ENCODE peak calls at places on chromosomes 5 and 9, in ten cellular contexts. R is SK-N-SH, L is upper lobe of left lung, H is sigmoid colon, D is stomach, P is K562, U is transverse colon, V is H1, O is HepG2, S is GM12878. E is an unnamed sample. For H3K4me1, the result is how much of the 10 kb centered on the place peaks cover.

GRCh38 chr5:72539038-72539437 is 31.8 kb upstream of the ZNF366 start:
- DNase-seq in R (no peak), O (no peak), L (no peak), U (no peak), S (no peak), P (no peak), H (no peak), V (no peak), D (no peak), E (no peak)

GRCh38 chr5:181243521-181244307 is at the start of gene RACK1:
- DNase-seq in S (peak), D (peak), R (peak), O (peak), U (peak), L (peak), V (peak), P (peak), H (peak), E (peak)

GRCh38 chr9:87276851-87277251 is 220.8 kb upstream of the DAPK1 start:
- DNase-seq in R (no peak), S (no peak), H (no peak), O (no peak), L (no peak), D (no peak), V (no peak), U (no peak), P (no peak), E (no peak)

GRCh38 chr5:167743685-167744084 is 547.8 kb upstream of the WWC1 start:
- DNase-seq in O (no peak), V (no peak), U (no peak), S (no peak), R (no peak), H (no peak), D (no peak), L (no peak), P (no peak), E (no peak)

GRCh38 chr9:35726876-35727438 is 5.0 kb downstream of the TLN1 start:
- DNase-seq in P (no peak), S (no peak), O (peak), V (no peak), L (peak), H (peak), R (no peak), D (no peak), U (peak), E (no peak)

GRCh38 chr5:171269717-171270116 is 39.3 kb upstream of the TLX3 start:
- DNase-seq in H (no peak), P (no peak), S (no peak), O (no peak), L (no peak), U (no peak), D (no peak), R (no peak), V (no peak), E (no peak)

GRCh38 chr5:68641211-68641610 is 425.7 kb downstream of the PIK3R1 start:
- DNase-seq in U (no peak), V (no peak), P (no peak), R (no peak), S (no peak), L (no peak), D (no peak), O (no peak), H (no peak), E (no peak)

GRCh38 chr5:40385544-40385943 is 294.2 kb upstream of the PTGER4 start:
- DNase-seq in V (no peak), U (no peak), R (no peak), P (no peak), H (no peak), D (no peak), O (no peak), L (no peak), S (no peak), E (no peak)

GRCh38 chr9:83511051-83511450 is 27.1 kb downstream of the FRMD3 start:
- DNase-seq in D (no peak), U (no peak), H (no peak), V (no peak), S (peak), R (no peak), L (no peak), O (no peak), P (no peak), E (no peak)

GRCh38 chr5:177099422-177100093 is 12.8 kb downstream of the FGFR4 start:
- DNase-seq in U (peak), L (no peak), H (no peak), P (peak), D (no peak), O (no peak), V (peak), S (no peak), R (no peak), E (no peak)

GRCh38 chr5:167392252-167392651 is 899.2 kb upstream of the WWC1 start:
- DNase-seq in D (no peak), S (no peak), L (no peak), V (no peak), U (no peak), H (no peak), R (no peak), O (no peak), P (no peak), E (no peak)

GRCh38 chr9:77810047-77810446 is 161.9 kb upstream of the GNA14 start:
- DNase-seq in P (no peak), H (no peak), O (no peak), L (no peak), D (no peak), U (no peak), S (no peak), R (no peak), V (no peak), E (no peak)

GRCh38 chr9:123269316-123269715 is 930 bp upstream of the STRBP start:
- DNase-seq in S (no peak), L (no peak), R (no peak), U (no peak), H (no peak), P (no peak), O (no peak), V (no peak), D (no peak), E (no peak)

GRCh38 chr5:178651046-178651810 is 24.4 kb upstream of the CLK4 start:
- DNase-seq in P (no peak), R (no peak), S (no peak), L (no peak), H (no peak), D (no peak), U (no peak), V (no peak), O (no peak), E (no peak)

GRCh38 chr5:57194653-57195052 is 20.8 kb downstream of the GPBP1 start:
- DNase-seq in H (no peak), R (no peak), S (no peak), D (no peak), V (no peak), U (no peak), O (no peak), L (no peak), P (no peak), E (no peak)

GRCh38 chr5:123181394-123181801 is 92.4 kb downstream of the PRDM6 start:
- DNase-seq in L (no peak), D (no peak), R (no peak), P (no peak), S (no peak), O (no peak), H (no peak), V (no peak), U (no peak), E (no peak)

GRCh38 chr5:65483474-65484346 is 2.0 kb upstream of the ADAMTS6 start:
- DNase-seq in O (peak), R (peak), U (no peak), P (no peak), D (no peak), L (no peak), H (no peak), V (no peak), S (peak), E (no peak)

GRCh38 chr5:180098991-180099732 is 27.6 kb upstream of the RNF130 start:
- DNase-seq in H (no peak), S (no peak), P (no peak), R (no peak), D (no peak), U (no peak), V (no peak), O (no peak), L (no peak), E (peak)

GRCh38 chr9:98491231-98491651 is 217.5 kb downstream of the GABBR2 start:
- DNase-seq in O (peak), S (no peak), U (no peak), V (no peak), R (no peak), D (no peak), L (no peak), H (no peak), P (no peak), E (no peak)

GRCh38 chr5:95930141-95930540 is 31.5 kb downstream of the ELL2 start:
- DNase-seq in D (no peak), O (no peak), L (no peak), S (no peak), P (no peak), R (no peak), H (no peak), U (no peak), V (no peak), E (no peak)

GRCh38 chr5:73678807-73679206 is 52.8 kb downstream of the ARHGEF28 start:
- DNase-seq in S (no peak), H (no peak), R (no peak), V (no peak), O (no peak), U (no peak), D (no peak), P (no peak), L (no peak), E (no peak)

GRCh38 chr5:31531543-31531887 is 378 bp downstream of the DROSHA start:
- DNase-seq in R (peak), D (peak), V (no peak), U (peak), H (peak), L (peak), P (peak), S (no peak), O (peak), E (no peak)

GRCh38 chr9:136081113-136081825 is 13.8 kb downstream of the NACC2 start:
- DNase-seq in S (no peak), D (peak), U (no peak), V (no peak), O (no peak), P (no peak), R (peak), L (peak), H (peak), E (no peak)

GRCh38 chr9:136078498-136079011 is 16.5 kb downstream of the NACC2 start:
- DNase-seq in P (no peak), O (no peak), V (no peak), U (no peak), R (peak), L (no peak), S (no peak), H (peak), D (no peak), E (no peak)

GRCh38 chr9:136080716-136081112 is 14.4 kb downstream of the NACC2 start:
- DNase-seq in S (no peak), U (no peak), V (no peak), P (no peak), H (peak), R (peak), L (no peak), O (no peak), D (no peak), E (no peak)

GRCh38 chr9:136079211-136079915 is 15.7 kb downstream of the NACC2 start:
- DNase-seq in R (peak), H (peak), V (no peak), U (no peak), L (no peak), P (no peak), O (no peak), S (no peak), D (no peak), E (no peak)

DNA sequence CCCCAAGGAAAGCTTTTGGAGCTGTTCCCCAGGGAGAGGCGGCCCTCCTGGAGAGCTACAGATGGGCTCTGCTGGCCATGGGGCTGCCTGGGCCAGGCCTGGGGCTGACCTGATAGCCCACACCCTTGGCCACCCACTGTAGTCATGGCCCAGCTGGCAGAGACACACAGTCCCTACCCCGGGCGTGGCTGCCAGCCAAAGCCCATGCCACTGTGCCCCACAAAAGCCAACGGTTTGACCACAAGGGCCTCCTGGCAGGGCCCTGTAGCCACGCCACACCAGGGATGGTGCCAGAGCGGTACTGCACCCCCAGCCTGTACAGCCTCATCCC is 15.2 kb downstream of the NACC2 start:
- DNase-seq in L (no peak), D (no peak), U (no peak), P (no peak), H (peak), S (no peak), R (peak), O (no peak), V (no peak), E (no peak)
- TF ChIP-seq POLR2AphosphoS5 in L (no peak), D (no peak), U (no peak), P (no peak), H (no peak), S (no peak), R (no peak), O (no peak), V (no peak), E (no peak)

DNA sequence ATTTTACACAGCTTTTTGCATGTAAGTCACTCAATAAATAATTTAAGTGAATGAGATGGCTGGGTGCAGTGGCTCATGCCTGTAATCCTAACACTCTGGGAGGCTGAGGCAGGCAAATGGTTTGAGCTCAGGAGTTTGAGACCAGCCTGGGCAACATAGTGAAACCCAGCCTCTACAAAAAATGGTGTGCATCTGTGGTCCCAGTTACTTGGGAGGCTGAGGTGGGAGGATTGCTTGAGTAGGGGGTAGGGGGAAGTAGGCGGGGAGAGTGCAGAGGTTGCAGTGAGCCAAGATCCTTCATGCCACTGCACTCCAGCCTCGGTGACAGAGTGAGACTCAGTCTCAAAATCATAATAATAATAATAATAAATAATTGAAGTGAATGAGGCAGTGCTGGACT is 10.2 kb downstream of the KLF9 start:
- DNase-seq in S (no peak), O (no peak), L (no peak), R (no peak), D (no peak), V (no peak), P (no peak), U (no peak), H (peak), E (peak)
- H3K4me1 ChIP-seq in S (under half), O (under half), L (half or more), R (under half), D (half or more), V (under half), P (under half), U (half or more), H (half or more), E (half or more)

GRCh38 chr9:105978822-105979221 is 284.5 kb downstream of the TMEM38B start:
- DNase-seq in H (no peak), R (peak), S (no peak), D (no peak), O (no peak), P (no peak), U (no peak), L (no peak), V (no peak), E (no peak)

GRCh38 chr9:105973811-105974407 is 279.6 kb downstream of the TMEM38B start:
- DNase-seq in L (no peak), P (no peak), O (no peak), V (no peak), D (no peak), S (no peak), H (no peak), U (no peak), R (no peak), E (no peak)

GRCh38 chr9:105979359-105979758 is 285.0 kb downstream of the TMEM38B start:
- DNase-seq in V (no peak), H (no peak), L (no peak), P (no peak), S (no peak), O (no peak), R (peak), D (no peak), U (no peak), E (no peak)

GRCh38 chr9:105978336-105978735 is 284.0 kb downstream of the TMEM38B start:
- DNase-seq in P (no peak), R (no peak), L (no peak), H (no peak), S (no peak), O (no peak), U (no peak), V (no peak), D (no peak), E (no peak)

DNA sequence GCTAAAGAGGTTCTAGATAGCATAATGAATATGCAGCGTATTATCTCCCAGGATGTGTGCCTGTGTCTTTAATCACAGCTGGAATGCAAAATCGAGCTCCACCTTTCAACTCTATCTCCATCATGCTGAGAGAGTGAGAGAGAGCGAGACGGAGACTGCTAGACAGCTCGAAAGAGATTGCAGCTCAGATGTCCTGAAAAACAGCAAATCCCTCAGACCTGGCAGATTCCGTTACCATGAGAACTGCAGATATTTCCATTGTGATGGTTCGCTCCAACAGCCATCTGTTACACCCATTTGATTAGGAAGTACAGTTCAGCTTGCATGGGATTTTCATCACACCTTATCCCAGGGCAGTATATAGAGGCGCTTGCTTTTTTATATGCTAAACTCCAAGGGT is 281.9 kb downstream of the TMEM38B start:
- DNase-seq in S (no peak), V (no peak), L (no peak), D (no peak), H (no peak), R (no peak), P (no peak), O (no peak), U (no peak), E (no peak)
- TF ChIP-seq EP300 in S (no peak), V (no peak), L (no peak), D (no peak), H (no peak), R (no peak), P (no peak), O (no peak), U (no peak), E (no peak)

DNA sequence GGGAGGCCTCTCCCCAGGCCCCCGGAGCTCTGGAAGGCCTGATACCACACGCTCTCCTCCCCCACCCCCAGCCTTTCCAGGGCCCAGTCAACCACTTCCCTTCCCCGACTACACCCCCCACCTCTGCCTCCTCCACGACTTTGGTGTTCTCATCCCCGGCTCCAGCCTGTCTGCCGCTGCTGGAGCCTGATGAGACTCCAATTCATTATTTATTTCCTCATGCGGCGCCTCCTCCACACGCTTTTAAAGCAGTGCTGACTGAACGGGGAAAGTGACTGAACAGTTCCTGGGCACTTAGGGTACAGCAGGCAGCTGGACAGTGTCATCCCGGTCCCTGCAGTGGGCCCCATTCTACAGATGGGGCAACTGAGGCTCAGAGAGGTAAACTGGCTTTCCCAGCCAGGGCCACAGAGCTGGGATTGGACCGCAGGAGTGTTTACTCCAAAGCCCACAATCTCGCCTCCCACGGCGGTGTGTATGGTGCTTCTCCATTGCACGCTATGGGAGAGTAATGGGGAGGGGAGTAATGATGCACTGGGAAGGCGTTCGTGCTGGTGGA is 15.9 kb upstream of the RPL26L1 start:
- DNase-seq in R (no peak), S (no peak), V (no peak), L (no peak), H (no peak), O (no peak), P (peak), D (no peak), U (no peak), E (no peak)
- TF ChIP-seq POLR2AphosphoS5 in R (no peak), S (no peak), V (no peak), L (no peak), H (no peak), O (no peak), P (peak), D (peak), U (no peak), E (no peak)

GRCh38 chr5:17439956-17440355 is 58.1 kb upstream of the TAF11L2 start:
- DNase-seq in O (no peak), U (no peak), H (no peak), S (no peak), V (no peak), D (no peak), L (no peak), P (no peak), R (no peak), E (no peak)

GRCh38 chr5:17438027-17438426 is 60.0 kb upstream of the TAF11L2 start:
- DNase-seq in H (no peak), V (no peak), O (no peak), P (no peak), D (no peak), U (no peak), L (no peak), S (no peak), R (no peak), E (no peak)

GRCh38 chr5:17434982-17435381 is 63.0 kb upstream of the TAF11L2 start:
- DNase-seq in L (no peak), R (no peak), D (no peak), V (no peak), O (no peak), S (no peak), H (no peak), P (no peak), U (no peak), E (no peak)

GRCh38 chr5:17436766-17437221 is 61.2 kb upstream of the TAF11L2 start:
- DNase-seq in R (no peak), H (no peak), U (no peak), O (no peak), P (no peak), L (no peak), D (no peak), S (no peak), V (no peak), E (no peak)

GRCh38 chr5:17436345-17436744 is 61.7 kb upstream of the TAF11L2 start:
- DNase-seq in R (no peak), U (no peak), O (no peak), V (no peak), H (no peak), D (no peak), P (no peak), S (no peak), L (no peak), E (no peak)
- H3K4me1 ChIP-seq in R (under half), U (under half), O (under half), V (under half), H (under half), D (under half), P (under half), S (under half), L (under half), E (under half)

DNA sequence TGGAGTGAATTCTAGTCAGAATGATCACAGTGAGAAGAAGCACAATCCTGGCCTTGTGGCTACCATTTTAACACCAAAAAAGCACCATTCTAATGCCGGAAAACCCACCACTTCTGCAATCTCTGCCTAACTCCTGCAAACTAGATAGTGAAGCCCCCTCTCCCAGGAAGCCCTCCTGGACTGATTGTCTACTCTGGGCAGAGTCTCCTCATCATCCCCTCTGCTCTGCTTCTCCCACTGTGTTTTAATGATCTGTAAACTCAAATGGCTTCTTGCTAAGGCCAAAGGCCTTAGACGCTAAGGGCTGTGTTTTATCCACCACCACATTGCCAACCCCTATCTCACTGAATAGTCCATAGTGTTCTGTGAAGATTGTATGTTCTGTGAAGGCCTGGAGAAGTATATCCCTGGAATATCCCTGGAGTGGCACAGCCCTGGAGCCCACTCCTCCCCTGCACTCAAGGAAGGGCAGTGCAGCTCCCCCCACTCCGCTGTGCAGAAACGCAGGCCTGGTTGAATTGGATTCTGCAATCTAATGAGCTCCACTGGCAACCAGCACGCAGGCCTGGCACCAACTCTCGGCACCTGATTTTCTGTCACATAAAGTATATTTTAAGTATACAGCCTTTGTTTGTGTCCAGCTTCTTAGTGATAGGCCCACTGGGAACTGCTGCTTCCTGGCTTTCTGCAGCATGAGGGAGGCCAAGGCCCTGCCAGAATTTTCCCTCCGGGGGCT is 126.3 kb downstream of the ATPSCKMT start:
- DNase-seq in O (no peak), L (no peak), P (no peak), U (no peak), R (no peak), S (no peak), H (no peak), D (no peak), V (peak), E (peak)
- TF ChIP-seq EP300 in O (no peak), L (no peak), P (no peak), U (no peak), R (no peak), S (no peak), H (no peak), D (no peak), V (no peak), E (no peak)